ENCODE peak calls at places on chromosome 11, in four cellular contexts. H is K562, E is HCT116, D is HepG2. F is an unnamed sample. For H3K4me1, the result is how much of the 10 kb centered on the place peaks cover.

GRCh38 chr11:109304159-109304558 is 117.8 kb upstream of the C11orf87 start:
- DNase-seq in E (no peak), D (no peak), H (no peak), F (no peak)

GRCh38 chr11:105579111-105579510 is 30.8 kb upstream of the GRIA4 start:
- DNase-seq in D (no peak), E (no peak), H (no peak), F (no peak)

GRCh38 chr11:72257551-72257950 is 13.6 kb upstream of the PHOX2A start:
- DNase-seq in E (no peak), H (no peak), D (no peak), F (no peak)

GRCh38 chr11:126090452-126090851 is 27.8 kb upstream of the CDON start:
- DNase-seq in H (no peak), D (no peak), E (no peak), F (no peak)

GRCh38 chr11:62061356-62062222 is 62.2 kb upstream of the INCENP start:
- DNase-seq in E (no peak), H (no peak), D (peak), F (no peak)

GRCh38 chr11:109971184-109971523 is 122.0 kb upstream of the ZC3H12C start:
- DNase-seq in D (no peak), H (no peak), E (no peak), F (no peak)

GRCh38 chr11:86800956-86801264 is 568 bp downstream of the PRSS23 start:
- DNase-seq in E (no peak), D (no peak), H (no peak), F (no peak)

GRCh38 chr11:73566422-73566821 is 31.5 kb downstream of the FAM168A start:
- DNase-seq in H (no peak), E (no peak), D (no peak), F (no peak)

GRCh38 chr11:37506516-37506915 is 908.5 kb upstream of the RAG2 start:
- DNase-seq in H (no peak), E (no peak), D (no peak), F (no peak)

GRCh38 chr11:73366265-73366610 is 10.0 kb upstream of the RELT start:
- DNase-seq in H (no peak), E (no peak), D (no peak), F (no peak)

GRCh38 chr11:110712643-110713468 is 619 bp upstream of the ARHGAP20 start:
- DNase-seq in H (no peak), D (no peak), E (no peak), F (no peak)

GRCh38 chr11:86481399-86481798 is 106.7 kb downstream of the CCDC81 start:
- DNase-seq in D (no peak), E (no peak), H (no peak), F (no peak)

GRCh38 chr11:107849791-107850190 is 8.8 kb downstream of the SLC35F2 start:
- DNase-seq in D (no peak), H (no peak), E (no peak), F (no peak)

GRCh38 chr11:47443028-47443700 is 5.8 kb downstream of the RAPSN start:
- DNase-seq in D (no peak), H (no peak), E (no peak), F (no peak)

GRCh38 chr11:16764888-16765287 is 26.4 kb downstream of the C11orf58 start:
- DNase-seq in E (no peak), H (no peak), D (no peak), F (no peak)

GRCh38 chr11:112644410-112645131 is 316.6 kb upstream of the NCAM1 start:
- DNase-seq in H (no peak), E (no peak), D (no peak), F (no peak)

GRCh38 chr11:88414981-88415391 is 77.5 kb upstream of the CTSC start:
- DNase-seq in D (no peak), E (no peak), H (peak), F (no peak)

GRCh38 chr11:116111546-116111945 is 607.3 kb upstream of the CADM1 start:
- DNase-seq in D (no peak), H (no peak), E (no peak), F (no peak)

GRCh38 chr11:109733245-109733644 is 311.3 kb downstream of the C11orf87 start:
- DNase-seq in H (no peak), E (no peak), D (no peak), F (no peak)

GRCh38 chr11:134943544-134943943 is 531.5 kb upstream of the B3GAT1 start:
- DNase-seq in H (no peak), E (no peak), D (no peak), F (no peak)

GRCh38 chr11:110187731-110188130 is 94.5 kb downstream of the ZC3H12C start:
- DNase-seq in E (no peak), D (no peak), H (no peak), F (no peak)

GRCh38 chr11:114398303-114398920 is 1.9 kb downstream of the C11orf71 start:
- DNase-seq in D (no peak), E (no peak), H (no peak), F (no peak)

GRCh38 chr11:117877120-117877784 is 794 bp upstream of the FXYD6 start:
- DNase-seq in D (no peak), H (no peak), E (no peak), F (no peak)

GRCh38 chr11:106421673-106422292 is 344.3 kb downstream of the AASDHPPT start:
- DNase-seq in D (no peak), E (no peak), H (no peak), F (no peak)

GRCh38 chr11:85114786-85115185 is 512.4 kb downstream of the DLG2 start:
- DNase-seq in H (no peak), E (no peak), D (no peak), F (no peak)

GRCh38 chr11:77517226-77517625 is 43.3 kb upstream of the PAK1 start:
- DNase-seq in D (no peak), H (no peak), E (no peak), F (no peak)

GRCh38 chr11:6646631-6647281 is 8.9 kb downstream of the DCHS1 start:
- DNase-seq in D (no peak), H (no peak), E (no peak), F (no peak)

GRCh38 chr11:134536677-134537076 is 124.6 kb upstream of the B3GAT1 start:
- DNase-seq in D (no peak), H (no peak), E (no peak), F (no peak)

GRCh38 chr11:77080643-77081210 is 14.0 kb downstream of the CAPN5 start:
- DNase-seq in E (no peak), H (no peak), D (no peak), F (no peak)

GRCh38 chr11:67167086-67167485 is 48.0 kb downstream of the KDM2A start:
- DNase-seq in H (no peak), D (no peak), E (no peak), F (no peak)
- H3K4me1 ChIP-seq in H (under half), D (under half), E (under half), F (under half)

DNA sequence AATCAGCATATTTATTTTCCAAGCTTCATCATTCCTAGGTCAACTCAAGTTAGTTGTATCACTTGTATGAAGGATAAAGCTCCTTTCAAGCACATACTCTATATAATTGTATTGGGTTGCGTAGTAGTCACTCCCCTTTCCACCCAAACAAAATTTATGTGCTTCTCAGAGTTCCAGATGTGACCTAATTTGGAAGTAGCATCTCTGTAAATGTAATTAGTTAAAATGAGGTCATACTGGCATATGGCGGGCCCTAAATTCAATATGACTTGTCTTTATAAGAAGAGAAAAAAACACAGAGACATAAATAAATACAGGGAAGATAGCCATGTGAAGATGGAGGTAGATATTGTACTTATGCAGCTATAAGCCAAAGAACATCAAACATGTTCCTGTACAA is 226.8 kb upstream of the CHORDC1 start:
- DNase-seq in E (no peak), D (no peak), H (no peak), F (no peak)
- TF ChIP-seq TCF7L2 in E (no peak), D (no peak), H (no peak), F (no peak)

DNA sequence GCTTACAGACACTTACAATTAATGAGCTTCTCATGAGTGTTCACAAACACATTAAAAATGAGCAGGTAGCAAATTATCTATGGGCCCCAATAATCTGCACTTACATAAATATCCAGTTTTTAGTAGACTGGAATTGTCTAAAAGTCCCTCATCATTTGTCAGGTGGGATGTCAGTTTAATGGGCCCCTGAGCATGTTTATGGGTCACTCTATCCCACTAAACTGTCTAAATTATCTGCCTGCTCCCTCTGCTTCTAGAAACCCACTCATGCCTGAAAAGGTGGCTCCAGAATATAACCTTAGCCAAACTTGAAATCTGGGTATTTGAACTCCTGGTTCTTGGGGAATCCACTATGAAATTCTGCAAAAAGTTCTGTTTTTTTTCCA is 613.1 kb downstream of the SOX6 start:
- DNase-seq in D (no peak), E (no peak), H (no peak), F (no peak)
- TF ChIP-seq SIN3A in D (no peak), E (no peak), H (no peak), F (no peak)

GRCh38 chr11:35158371-35159081 is 19.6 kb downstream of the CD44 start:
- DNase-seq in D (no peak), H (no peak), E (no peak), F (no peak)
- H3K4me1 ChIP-seq in D (under half), H (under half), E (half or more), F (half or more)

GRCh38 chr11:3627291-3627690 is 14.5 kb downstream of the ART5 start:
- DNase-seq in E (no peak), D (no peak), H (no peak), F (no peak)
- TF ChIP-seq TCF7L2 in E (no peak), D (no peak), H (no peak), F (no peak)

DNA sequence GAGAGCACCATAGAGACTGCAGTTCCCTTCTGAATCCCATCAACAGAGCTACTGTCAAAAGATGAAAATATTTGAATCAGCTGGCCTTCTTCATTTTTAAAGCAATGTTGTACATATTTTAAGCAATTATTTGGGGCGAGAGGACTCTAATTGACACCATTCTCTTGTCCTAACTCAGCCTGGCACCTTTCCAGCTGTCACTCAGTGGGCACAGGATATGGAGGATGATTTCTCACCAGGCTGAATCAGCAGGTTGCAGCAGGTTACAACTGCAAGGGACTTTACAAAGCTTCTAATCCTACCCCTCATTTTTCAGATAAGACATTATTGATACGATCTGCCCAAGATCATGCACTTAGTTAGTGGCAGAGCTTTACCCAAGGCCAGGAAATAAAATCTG is 11.9 kb upstream of the WT1 start:
- DNase-seq in E (no peak), D (no peak), H (peak), F (no peak)
- TF ChIP-seq SIN3A in E (no peak), D (no peak), H (no peak), F (no peak)

DNA sequence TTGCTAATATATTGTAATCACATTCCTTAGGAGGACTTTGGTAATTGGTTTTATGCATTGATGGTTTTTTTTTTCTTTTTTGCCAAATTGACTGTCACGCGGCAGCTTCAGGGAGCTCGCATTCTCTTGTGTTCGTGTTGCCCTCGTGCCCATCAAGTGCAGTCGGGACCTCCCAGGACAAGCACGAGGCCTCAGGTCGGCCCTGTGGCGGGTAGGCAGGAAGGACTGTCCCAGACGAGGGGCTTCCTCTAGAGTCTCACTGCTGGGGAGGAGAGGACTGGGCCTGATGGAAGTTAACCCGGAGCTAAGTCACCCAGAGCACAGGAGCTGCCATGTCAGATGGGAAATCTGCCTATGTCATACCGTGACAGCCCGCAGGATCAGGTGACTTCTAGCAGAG is 37.0 kb downstream of the CTTN start:
- DNase-seq in D (no peak), E (no peak), H (no peak), F (no peak)
- H3K4me1 ChIP-seq in D (under half), E (under half), H (under half), F (under half)

F was measured in Panc1.